ENCODE peak calls at places on chromosomes 1 and 21, in six cellular contexts. W is pancreas, S is coronary artery, U is tibial nerve, T is small intestine, O is heart left ventricle. C is an unnamed sample.

GRCh38 chr1:28062806-28063205 is 25.6 kb downstream of the EYA3 start:
- DNase-seq in W (no peak), S (no peak), U (no peak), T (peak), O (no peak), C (no peak)

GRCh38 chr21:35850542-35851103 is 209.7 kb downstream of the SETD4 start:
- DNase-seq in W (no peak), S (peak), U (no peak), T (no peak), O (no peak), C (no peak)

GRCh38 chr1:14514760-14515159 is 83.7 kb upstream of the KAZN start:
- DNase-seq in W (no peak), S (no peak), U (no peak), T (no peak), O (no peak), C (no peak)

GRCh38 chr21:28605138-28605537 is 387.5 kb downstream of the LTN1 start:
- DNase-seq in W (no peak), S (no peak), U (no peak), T (no peak), O (no peak), C (no peak)

GRCh38 chr1:61284226-61284854 is 202.0 kb downstream of the NFIA start:
- DNase-seq in W (no peak), S (no peak), U (no peak), T (no peak), O (no peak), C (no peak)

GRCh38 chr1:1299686-1300351 is 7.9 kb downstream of the ACAP3 start:
- DNase-seq in W (no peak), S (no peak), U (no peak), T (no peak), O (no peak), C (no peak)

GRCh38 chr1:7292714-7293419 is 478.2 kb upstream of the VAMP3 start:
- DNase-seq in W (no peak), S (no peak), U (no peak), T (no peak), O (no peak), C (no peak)

GRCh38 chr1:33292726-33293340 is 28.1 kb downstream of the A3GALT2 start:
- DNase-seq in W (no peak), S (no peak), U (no peak), T (no peak), O (no peak), C (no peak)

GRCh38 chr1:208741296-208741695 is 497.1 kb upstream of the PLXNA2 start:
- DNase-seq in W (no peak), S (no peak), U (no peak), T (no peak), O (no peak), C (no peak)

GRCh38 chr1:56491441-56491840 is 87.9 kb downstream of the PLPP3 start:
- DNase-seq in W (no peak), S (no peak), U (peak), T (peak), O (no peak), C (no peak)

GRCh38 chr21:38660333-38661295 is 145.1 kb upstream of the ETS2 start:
- DNase-seq in W (no peak), S (peak), U (no peak), T (no peak), O (peak), C (no peak)

GRCh38 chr1:209172286-209172685 is 411.2 kb upstream of the CAMK1G start:
- DNase-seq in W (no peak), S (no peak), U (no peak), T (no peak), O (no peak), C (no peak)

GRCh38 chr21:33840771-33841170 is 74.8 kb downstream of the ATP5PO start:
- DNase-seq in W (no peak), S (no peak), U (no peak), T (no peak), O (no peak), C (no peak)

GRCh38 chr1:224565186-224565585 is 50.9 kb upstream of the CNIH3 start:
- DNase-seq in W (no peak), S (no peak), U (no peak), T (no peak), O (no peak), C (no peak)
- H3K27ac ChIP-seq in W (no peak), S (no peak), U (peak), T (no peak), O (no peak), C (no peak)

GRCh38 chr1:21084111-21084510 is 92.6 kb downstream of the EIF4G3 start:
- DNase-seq in W (no peak), S (no peak), U (no peak), T (no peak), O (no peak), C (no peak)

GRCh38 chr1:21090460-21090859 is 86.2 kb downstream of the EIF4G3 start:
- DNase-seq in W (no peak), S (no peak), U (no peak), T (no peak), O (no peak), C (no peak)

GRCh38 chr1:21089299-21089698 is 87.4 kb downstream of the EIF4G3 start:
- DNase-seq in W (no peak), S (no peak), U (no peak), T (no peak), O (no peak), C (no peak)

GRCh38 chr1:21089711-21090110 is 87.0 kb downstream of the EIF4G3 start:
- DNase-seq in W (no peak), S (no peak), U (no peak), T (no peak), O (no peak), C (no peak)
- H3K27ac ChIP-seq in W (no peak), S (no peak), U (no peak), T (no peak), O (no peak), C (no peak)

GRCh38 chr21:44919913-44920693 is 596 bp downstream of the ITGB2 start:
- DNase-seq in W (no peak), S (no peak), U (no peak), T (no peak), O (no peak), C (no peak)
- H3K27ac ChIP-seq in W (peak), S (no peak), U (no peak), T (peak), O (peak), C (peak)

GRCh38 chr1:167618789-167619188 is 11.2 kb upstream of the RCSD1 start:
- DNase-seq in W (no peak), S (no peak), U (no peak), T (no peak), O (no peak), C (no peak)
- H3K27ac ChIP-seq in W (no peak), S (no peak), U (peak), T (no peak), O (peak), C (peak)

DNA sequence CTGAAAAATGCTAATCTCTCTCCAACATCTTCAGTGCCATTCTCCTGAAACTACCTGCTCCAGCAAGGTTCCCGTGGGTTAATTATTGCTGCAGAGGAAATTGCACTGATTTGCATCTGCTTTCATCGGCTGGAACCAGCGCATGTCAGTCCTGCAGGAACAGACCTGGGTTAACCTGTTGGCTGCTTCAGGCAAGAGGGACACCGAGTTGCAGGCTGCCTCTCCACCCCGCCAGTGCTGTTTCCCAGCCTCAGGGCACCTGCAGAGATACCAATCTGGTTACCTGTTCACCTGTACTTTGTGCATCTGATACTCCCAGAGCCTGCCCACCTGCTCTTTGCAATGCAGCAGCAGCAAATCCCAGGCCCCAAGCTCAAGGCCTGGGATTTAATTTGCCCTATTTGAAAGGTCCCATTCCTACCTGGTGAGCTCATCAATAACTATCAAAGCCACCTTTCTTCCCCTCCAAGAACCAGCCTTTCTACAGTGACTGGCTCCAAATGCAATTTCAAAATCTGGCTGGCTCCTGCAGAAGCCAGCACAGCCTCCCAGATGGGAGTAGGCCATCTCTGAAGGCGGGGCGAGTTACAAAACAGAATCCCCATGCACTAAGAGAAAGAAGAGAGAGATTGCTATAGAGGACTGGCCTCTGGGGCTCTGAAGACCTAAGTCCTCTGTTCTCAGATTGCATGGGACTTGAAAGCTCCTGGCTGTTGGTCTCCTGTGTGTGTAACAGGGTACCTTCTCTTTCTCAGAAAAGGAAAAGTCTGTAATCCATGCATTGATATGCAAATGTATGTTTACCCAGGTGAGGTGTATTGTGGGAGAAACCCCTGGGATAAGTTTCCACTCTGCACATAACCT is 67.8 kb downstream of the TOMM20 start:
- DNase-seq in W (peak), S (no peak), U (no peak), T (peak), O (no peak), C (no peak)
- H3K27ac ChIP-seq in W (peak), S (no peak), U (no peak), T (peak), O (no peak), C (no peak)

DNA sequence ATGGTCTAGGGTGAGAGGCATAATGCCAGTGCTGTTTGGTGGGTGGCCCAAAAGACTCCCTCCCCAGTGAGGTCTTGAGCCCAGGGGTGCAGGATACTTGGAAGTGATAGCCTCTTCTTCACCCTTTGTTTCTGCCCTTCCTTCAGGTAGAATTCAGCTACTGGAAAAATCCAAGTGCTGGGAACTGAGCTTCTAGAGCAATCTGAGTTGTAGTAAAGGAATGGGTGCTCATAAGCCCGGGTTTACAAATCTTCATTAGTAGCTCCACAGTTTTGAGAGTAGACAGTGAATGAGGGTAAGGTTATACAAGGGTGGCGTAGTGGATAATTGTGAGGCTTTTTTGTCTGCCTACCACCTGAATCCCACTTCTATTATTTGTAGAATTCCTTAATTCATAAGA is 29.2 kb upstream of the CD84 start:
- DNase-seq in W (no peak), S (no peak), U (no peak), T (no peak), O (no peak), C (no peak)
- H3K27ac ChIP-seq in W (no peak), S (no peak), U (no peak), T (no peak), O (no peak), C (no peak)

DNA sequence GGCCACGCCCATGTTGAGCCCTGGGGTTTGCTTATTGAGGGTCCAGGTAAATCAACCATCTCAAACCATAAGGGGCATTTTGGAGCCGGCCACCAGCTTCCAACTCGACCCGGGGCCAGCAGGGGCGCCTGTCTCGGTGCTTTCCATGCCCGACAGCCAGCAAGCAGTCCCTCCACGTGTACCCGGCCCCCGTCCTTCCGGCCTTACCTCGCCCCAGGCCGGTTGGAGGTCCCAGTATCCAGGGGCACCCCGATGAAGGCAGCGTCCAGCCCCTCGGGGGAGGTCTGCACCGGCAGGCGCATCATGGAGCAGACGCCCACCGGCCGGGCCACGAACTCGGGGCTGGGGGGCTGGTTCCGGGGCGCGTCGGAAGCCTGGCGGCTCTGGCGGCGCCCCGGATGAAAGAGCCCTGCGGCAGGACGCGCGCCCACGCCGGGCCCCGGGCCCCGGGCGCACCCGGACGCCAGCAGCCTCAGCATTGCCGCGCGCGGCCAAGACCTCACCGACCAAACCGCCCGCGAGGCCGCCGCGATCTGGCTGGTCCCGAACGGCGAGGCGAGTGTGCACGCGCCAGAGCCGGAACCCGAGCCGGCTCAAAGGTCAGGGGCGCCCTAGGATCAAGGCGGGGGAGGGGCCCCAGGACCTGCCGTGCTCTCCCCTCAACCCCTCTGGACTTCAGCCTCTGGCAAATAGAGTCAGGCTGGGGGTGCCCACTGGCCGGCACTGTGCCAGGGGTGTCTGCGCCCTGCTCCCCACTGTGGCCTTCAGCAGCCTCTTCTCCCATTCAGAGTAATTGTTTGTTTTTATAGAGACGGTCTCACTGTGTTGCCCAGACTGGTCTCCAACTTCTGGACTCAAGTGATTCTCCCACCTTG is at the start of gene AGMAT:
- DNase-seq in W (peak), S (no peak), U (no peak), T (peak), O (no peak), C (no peak)
- H3K27ac ChIP-seq in W (no peak), S (no peak), U (no peak), T (peak), O (no peak), C (no peak)

C was measured in substantia nigra.